ENCODE peak calls at places on chromosomes 16 and 17, in six cellular contexts. H, I, M, N, A and C are unnamed samples.

GRCh38 chr16:84843149-84844048 is 23.6 kb downstream of the CRISPLD2 start:
- DNase-seq in H (no peak), I (peak; percentile 69), M (no peak), N (no peak), A (no peak), C (no peak)

GRCh38 chr16:82699711-82700495 is 73.1 kb downstream of the CDH13 start:
- DNase-seq in H (no peak), I (peak; percentile 79), M (no peak), N (peak; percentile 16), A (peak; percentile 76), C (no peak)

GRCh38 chr16:81401035-81401950 is 43.3 kb upstream of the CMIP start:
- DNase-seq in H (peak; percentile 90), I (peak; percentile 90), M (no peak), N (no peak), A (peak; percentile 41), C (peak; percentile 26)

GRCh38 chr17:1605681-1606351 is 22.8 kb downstream of the SLC43A2 start:
- DNase-seq in H (no peak), I (no peak), M (no peak), N (no peak), A (no peak), C (no peak)

GRCh38 chr17:75518201-75518600 is 1.9 kb downstream of the TSEN54 start:
- DNase-seq in H (no peak), I (no peak), M (peak; percentile 86), N (no peak), A (no peak), C (peak; percentile 58)

GRCh38 chr17:27741361-27741861 is 58.9 kb downstream of the NOS2 start:
- DNase-seq in H (no peak), I (no peak), M (no peak), N (no peak), A (no peak), C (no peak)

GRCh38 chr16:11967195-11967911 is 2.3 kb downstream of the TNFRSF17 start:
- DNase-seq in H (no peak), I (no peak), M (no peak), N (no peak), A (no peak), C (no peak)

GRCh38 chr16:52469775-52470174 is 77.2 kb downstream of the TOX3 start:
- DNase-seq in H (no peak), I (no peak), M (no peak), N (peak; percentile 29), A (no peak), C (no peak)

GRCh38 chr17:27457405-27457730 is 1.1 kb downstream of the KSR1 start:
- DNase-seq in H (no peak), I (peak; percentile 86), M (no peak), N (no peak), A (no peak), C (no peak)

GRCh38 chr17:74373838-74374606 is 6.7 kb downstream of the GPR142 start:
- DNase-seq in H (no peak), I (peak; percentile 87), M (no peak), N (no peak), A (no peak), C (peak; percentile 92)

GRCh38 chr17:75084039-75084660 is 3.6 kb upstream of the SLC16A5 start:
- DNase-seq in H (no peak), I (peak; percentile 80), M (peak; percentile 56), N (no peak), A (no peak), C (peak; percentile 72)

GRCh38 chr17:63476857-63477470 is at the start of gene ACE:
- DNase-seq in H (no peak), I (peak; percentile 85), M (peak; percentile 13), N (no peak), A (no peak), C (peak; percentile 88)

GRCh38 chr17:47649972-47650524 is 329 bp downstream of the KPNB1 start:
- DNase-seq in H (peak; percentile 30), I (peak; percentile 80), M (peak; percentile 66), N (no peak), A (no peak), C (no peak)

GRCh38 chr16:1335996-1336395 is 2.6 kb downstream of the BAIAP3 start:
- DNase-seq in H (no peak), I (no peak), M (no peak), N (no peak), A (no peak), C (no peak)

GRCh38 chr17:3892095-3892998 is 506 bp downstream of the CAMKK1 start:
- DNase-seq in H (peak; percentile 44), I (peak; percentile 96), M (peak; percentile 85), N (no peak), A (peak; percentile 27), C (peak; percentile 61)

GRCh38 chr17:3558603-3559269 is 1.1 kb upstream of the TRPV3 start:
- DNase-seq in H (peak; percentile 85), I (peak; percentile 86), M (no peak), N (peak; percentile 63), A (no peak), C (peak; percentile 68)

GRCh38 chr16:23114131-23114904 is 34.9 kb downstream of the USP31 start:
- DNase-seq in H (no peak), I (no peak), M (no peak), N (no peak), A (no peak), C (no peak)

GRCh38 chr17:33475594-33475993 is 182.5 kb upstream of the ASIC2 start:
- DNase-seq in H (no peak), I (no peak), M (no peak), N (no peak), A (no peak), C (no peak)

GRCh38 chr17:41539071-41539492 is 11.0 kb upstream of the KRT19 start:
- DNase-seq in H (no peak), I (peak; percentile 49), M (no peak), N (no peak), A (no peak), C (no peak)

GRCh38 chr17:6753006-6753445 is 2.8 kb upstream of the XAF1 start:
- DNase-seq in H (peak; percentile 1), I (no peak), M (peak; percentile 29), N (peak; percentile 53), A (peak; percentile 68), C (no peak)

GRCh38 chr17:31740611-31741082 is 118.4 kb downstream of the COPRS start:
- DNase-seq in H (no peak), I (peak; percentile 88), M (no peak), N (no peak), A (peak; percentile 98), C (no peak)

GRCh38 chr17:74558882-74559519 is 8.3 kb downstream of the CD300H start:
- DNase-seq in H (no peak), I (no peak), M (no peak), N (no peak), A (no peak), C (no peak)

GRCh38 chr17:66704858-66705257 is 130.1 kb upstream of the CACNG5 start:
- DNase-seq in H (no peak), I (no peak), M (no peak), N (no peak), A (no peak), C (no peak)

GRCh38 chr17:36464765-36465088 is 21.8 kb upstream of the ZNHIT3 start:
- DNase-seq in H (no peak), I (no peak), M (no peak), N (no peak), A (no peak), C (no peak)

GRCh38 chr17:66431910-66432309 is 129.5 kb downstream of the PRKCA start:
- DNase-seq in H (no peak), I (peak; percentile 92), M (no peak), N (no peak), A (peak; percentile 56), C (no peak)

GRCh38 chr16:79912592-79913310 is 312.2 kb upstream of the MAF start:
- DNase-seq in H (peak; percentile 44), I (no peak), M (no peak), N (no peak), A (no peak), C (no peak)
- H3K27me3 ChIP-seq in H (no peaks in the 10 kb centered on the region), I (no peaks in the 10 kb centered on the region), M (no peaks in the 10 kb centered on the region), N (no peaks in the 10 kb centered on the region), A (no peaks in the 10 kb centered on the region), C (no peaks in the 10 kb centered on the region)

DNA sequence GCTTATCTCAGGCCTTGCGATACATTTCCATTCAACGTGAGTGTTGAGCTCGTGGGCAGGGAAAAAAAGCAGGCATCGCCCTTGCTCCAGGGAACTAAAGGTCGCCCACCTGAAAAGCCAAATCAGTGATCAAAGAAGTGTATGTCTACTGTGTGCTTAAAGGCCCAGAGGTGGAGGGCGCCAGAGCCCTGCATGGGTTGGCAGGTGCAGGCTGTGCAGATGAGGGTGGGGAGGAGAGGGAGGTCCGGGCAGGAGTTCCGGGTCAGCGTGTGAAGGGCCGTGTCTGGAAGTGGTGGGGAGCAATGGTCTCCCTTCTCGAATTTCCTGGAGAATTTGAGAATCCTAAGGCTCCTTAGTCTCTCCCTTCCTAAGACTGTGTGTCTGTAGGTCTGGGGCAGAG is 7.2 kb downstream of the ADAM11 start:
- DNase-seq in H (no peak), I (peak; percentile 47), M (no peak), N (no peak), A (no peak), C (no peak)
- H3K27me3 ChIP-seq in H (no peaks in the 10 kb centered on the region), I (peaks cover 6% of the 10 kb centered on the region), M (no peaks in the 10 kb centered on the region), N (peaks cover 12% of the 10 kb centered on the region), A (peaks cover 6% of the 10 kb centered on the region), C (no peaks in the 10 kb centered on the region)

DNA sequence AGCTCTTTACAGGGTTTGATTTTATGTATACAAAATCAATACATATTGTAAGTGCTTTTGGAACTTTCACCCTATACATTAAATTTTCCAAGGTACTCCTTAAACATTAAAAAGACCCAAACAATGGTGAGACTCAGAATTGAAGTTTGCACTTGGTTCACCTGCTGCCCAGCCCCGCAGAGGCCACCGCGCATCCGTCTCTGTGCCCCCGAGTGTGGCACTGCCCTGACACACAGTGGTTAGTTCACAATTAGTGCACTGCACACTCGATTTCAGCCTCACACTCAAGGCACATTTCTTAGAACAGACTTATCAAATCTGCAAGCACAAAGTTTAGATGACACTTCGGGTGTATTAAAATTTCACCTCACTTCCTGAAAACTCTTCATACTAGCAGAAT is 38.3 kb downstream of the USP7 start:
- DNase-seq in H (no peak), I (no peak), M (no peak), N (no peak), A (no peak), C (no peak)
- H3K27me3 ChIP-seq in H (no peaks in the 10 kb centered on the region), I (no peaks in the 10 kb centered on the region), M (no peaks in the 10 kb centered on the region), N (no peaks in the 10 kb centered on the region), A (no peaks in the 10 kb centered on the region), C (no peaks in the 10 kb centered on the region)

GRCh38 chr17:9020824-9021157 is 519 bp upstream of the NTN1 start:
- DNase-seq in H (no peak), I (no peak), M (no peak), N (no peak), A (no peak), C (no peak)

GRCh38 chr17:9020096-9020823 is 1.1 kb upstream of the NTN1 start:
- DNase-seq in H (no peak), I (no peak), M (no peak), N (no peak), A (no peak), C (no peak)

GRCh38 chr17:9021158-9021984 is at the start of gene NTN1:
- DNase-seq in H (no peak), I (peak; percentile 92), M (peak; percentile 54), N (no peak), A (no peak), C (peak; percentile 46)

GRCh38 chr17:9016941-9017552 is 4.3 kb upstream of the NTN1 start:
- DNase-seq in H (no peak), I (no peak), M (no peak), N (no peak), A (no peak), C (peak; percentile 94)

DNA sequence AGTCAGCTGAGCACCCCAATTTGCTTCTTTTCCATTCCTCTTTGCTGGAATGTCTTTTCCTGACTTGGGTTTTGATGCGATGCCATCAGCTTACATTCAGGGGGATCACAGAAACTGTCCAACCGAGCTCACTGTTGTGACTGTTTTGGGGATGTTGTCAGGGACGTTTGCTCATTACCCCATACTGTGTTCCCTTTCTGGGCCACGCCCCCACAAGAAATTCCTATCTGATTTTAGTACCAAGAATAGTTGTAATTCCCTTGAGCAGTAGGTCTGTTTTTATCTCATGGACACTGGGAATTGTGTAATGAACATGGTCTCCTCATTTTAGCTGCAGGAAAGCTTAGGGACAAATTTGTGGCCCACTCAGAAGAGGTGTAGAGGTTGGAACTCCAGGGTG is 2.6 kb upstream of the NTN1 start:
- DNase-seq in H (no peak), I (no peak), M (no peak), N (no peak), A (no peak), C (no peak)
- H3K27me3 ChIP-seq in H (peaks cover 42% of the 10 kb centered on the region), I (peaks cover 26% of the 10 kb centered on the region), M (peaks cover 30% of the 10 kb centered on the region), N (peaks cover 42% of the 10 kb centered on the region), A (peaks cover 26% of the 10 kb centered on the region), C (peaks cover 16% of the 10 kb centered on the region)